ENCODE peak calls at places on chromosomes 5 and 9, in five cellular contexts. M is HTR-8/SVneo, C is Calu3, V is BJ, S is skeletal muscle cell. O is an unnamed sample.

GRCh38 chr9:42388846-42389245 is 205.4 kb downstream of the SPATA31A6 start:
- DNase-seq in M (peak; percentile 2), C (no peak), V (no peak), S (no peak), O (no peak)

GRCh38 chr9:92759990-92760893 is 4.4 kb downstream of the BICD2 start:
- DNase-seq in M (no peak), C (no peak), V (no peak), S (no peak), O (no peak)

GRCh38 chr5:107546685-107547084 is 124.1 kb downstream of the EFNA5 start:
- DNase-seq in M (no peak), C (no peak), V (no peak), S (no peak), O (no peak)

GRCh38 chr5:54519083-54519541 is 1.6 kb downstream of the SNX18 start:
- DNase-seq in M (no peak), C (no peak), V (no peak), S (no peak), O (no peak)

GRCh38 chr5:24141046-24141445 is 503.7 kb downstream of the CDH10 start:
- DNase-seq in M (no peak), C (no peak), V (no peak), S (no peak), O (no peak)

GRCh38 chr9:95462419-95463121 is 54.2 kb downstream of the PTCH1 start:
- DNase-seq in M (no peak), C (no peak), V (peak; percentile 53), S (peak; percentile 86), O (no peak)

GRCh38 chr9:88388203-88388885 is at the start of gene SPIN1:
- DNase-seq in M (peak; percentile 75), C (peak; percentile 86), V (no peak), S (no peak), O (no peak)

GRCh38 chr5:66307647-66308257 is 163.7 kb downstream of the SREK1 start:
- DNase-seq in M (peak; percentile 58), C (no peak), V (peak; percentile 4), S (peak; percentile 27), O (peak; percentile 69)

O was measured in renal cortical epithelial cell.